ENCODE peak calls at places on chromosomes 3 and 15, in eight cellular contexts. One of them, this sample, is unnamed.

GRCh38 chr3:44476181-44476599 is 1.3 kb downstream of the ZNF445 start:
- DNase-seq in AG10803: peak; percentile 45
- DNase-seq in lung: no peak
- DNase-seq in dorsolateral prefrontal cortex: no peak
- DNase-seq in fibroblast of the aortic adventitia: peak; percentile 60
- DNase-seq in lower lobe of right lung: no peak
- DNase-seq in cardiac muscle cell: peak; percentile 57
- DNase-seq in tibial nerve: no peak
- DNase-seq in this sample: peak; percentile 29

GRCh38 chr15:80183886-80184285 is 31.1 kb downstream of the FAH start:
- DNase-seq in lower lobe of right lung: no peak
- DNase-seq in AG10803: no peak
- DNase-seq in lung: no peak
- DNase-seq in dorsolateral prefrontal cortex: no peak
- DNase-seq in fibroblast of the aortic adventitia: no peak
- DNase-seq in cardiac muscle cell: no peak
- DNase-seq in tibial nerve: no peak
- DNase-seq in this sample: no peak

GRCh38 chr3:57007513-57008415 is 52.7 kb upstream of the SPATA12 start:
- DNase-seq in lower lobe of right lung: peak; percentile 45
- DNase-seq in tibial nerve: peak; percentile 69
- DNase-seq in dorsolateral prefrontal cortex: no peak
- DNase-seq in lung: peak; percentile 57
- DNase-seq in AG10803: peak; percentile 90
- DNase-seq in fibroblast of the aortic adventitia: peak; percentile 96
- DNase-seq in cardiac muscle cell: peak; percentile 92
- DNase-seq in this sample: no peak

GRCh38 chr3:113535898-113536297 is 3.5 kb downstream of the SIDT1 start:
- DNase-seq in lung: no peak
- DNase-seq in AG10803: no peak
- DNase-seq in cardiac muscle cell: no peak
- DNase-seq in fibroblast of the aortic adventitia: no peak
- DNase-seq in dorsolateral prefrontal cortex: no peak
- DNase-seq in lower lobe of right lung: no peak
- DNase-seq in tibial nerve: no peak
- DNase-seq in this sample: no peak

GRCh38 chr3:48435223-48435595 is 4.7 kb downstream of the CCDC51 start:
- DNase-seq in lung: no peak
- DNase-seq in lower lobe of right lung: no peak
- DNase-seq in dorsolateral prefrontal cortex: no peak
- DNase-seq in cardiac muscle cell: no peak
- DNase-seq in AG10803: no peak
- DNase-seq in fibroblast of the aortic adventitia: no peak
- DNase-seq in tibial nerve: no peak
- DNase-seq in this sample: no peak

GRCh38 chr3:195770081-195770840 is 41.5 kb downstream of the MUC4 start:
- DNase-seq in lung: no peak
- DNase-seq in fibroblast of the aortic adventitia: no peak
- DNase-seq in dorsolateral prefrontal cortex: no peak
- DNase-seq in lower lobe of right lung: no peak
- DNase-seq in tibial nerve: no peak
- DNase-seq in cardiac muscle cell: no peak
- DNase-seq in AG10803: no peak
- DNase-seq in this sample: no peak

GRCh38 chr3:136962961-136963360 is 5.2 kb downstream of the IL20RB start:
- DNase-seq in tibial nerve: no peak
- DNase-seq in AG10803: no peak
- DNase-seq in lower lobe of right lung: no peak
- DNase-seq in lung: no peak
- DNase-seq in fibroblast of the aortic adventitia: no peak
- DNase-seq in cardiac muscle cell: no peak
- DNase-seq in dorsolateral prefrontal cortex: no peak
- DNase-seq in this sample: no peak

GRCh38 chr15:80489030-80489594 is 84.9 kb downstream of the ARNT2 start:
- DNase-seq in fibroblast of the aortic adventitia: peak; percentile 87
- DNase-seq in lower lobe of right lung: no peak
- DNase-seq in cardiac muscle cell: peak; percentile 78
- DNase-seq in AG10803: peak; percentile 94
- DNase-seq in tibial nerve: no peak
- DNase-seq in lung: no peak
- DNase-seq in dorsolateral prefrontal cortex: no peak
- DNase-seq in this sample: no peak

GRCh38 chr3:18847583-18848197 is 300.6 kb upstream of the KCNH8 start:
- DNase-seq in fibroblast of the aortic adventitia: no peak
- DNase-seq in AG10803: no peak
- DNase-seq in dorsolateral prefrontal cortex: no peak
- DNase-seq in lower lobe of right lung: no peak
- DNase-seq in cardiac muscle cell: no peak
- DNase-seq in tibial nerve: no peak
- DNase-seq in lung: no peak
- DNase-seq in this sample: no peak

GRCh38 chr15:76553102-76553501 is 216.5 kb downstream of the ISL2 start:
- DNase-seq in lower lobe of right lung: no peak
- DNase-seq in fibroblast of the aortic adventitia: no peak
- DNase-seq in lung: no peak
- DNase-seq in tibial nerve: no peak
- DNase-seq in AG10803: no peak
- DNase-seq in cardiac muscle cell: no peak
- DNase-seq in dorsolateral prefrontal cortex: no peak
- DNase-seq in this sample: no peak

GRCh38 chr3:10291641-10292040 is 1.1 kb downstream of the GHRL start:
- DNase-seq in tibial nerve: no peak
- DNase-seq in dorsolateral prefrontal cortex: no peak
- DNase-seq in lung: no peak
- DNase-seq in lower lobe of right lung: no peak
- DNase-seq in AG10803: no peak
- DNase-seq in fibroblast of the aortic adventitia: no peak
- DNase-seq in cardiac muscle cell: no peak
- DNase-seq in this sample: no peak

GRCh38 chr15:101813803-101814534 is 2.0 kb downstream of the OR4F15 start:
- DNase-seq in cardiac muscle cell: no peak
- DNase-seq in lung: no peak
- DNase-seq in fibroblast of the aortic adventitia: peak; percentile 23
- DNase-seq in dorsolateral prefrontal cortex: no peak
- DNase-seq in AG10803: peak; percentile 85
- DNase-seq in lower lobe of right lung: no peak
- DNase-seq in tibial nerve: no peak
- DNase-seq in this sample: no peak

GRCh38 chr3:32910954-32911353 is 40.5 kb upstream of the CCR4 start:
- DNase-seq in dorsolateral prefrontal cortex: no peak
- DNase-seq in lung: no peak
- DNase-seq in cardiac muscle cell: peak; percentile 14
- DNase-seq in lower lobe of right lung: no peak
- DNase-seq in fibroblast of the aortic adventitia: peak; percentile 42
- DNase-seq in tibial nerve: no peak
- DNase-seq in AG10803: peak; percentile 73
- DNase-seq in this sample: no peak

GRCh38 chr3:189041482-189042090 is 130.2 kb upstream of the TPRG1 start:
- DNase-seq in AG10803: peak; percentile 24
- DNase-seq in dorsolateral prefrontal cortex: no peak
- DNase-seq in fibroblast of the aortic adventitia: peak; percentile 13
- DNase-seq in lung: peak; percentile 48
- DNase-seq in lower lobe of right lung: no peak
- DNase-seq in cardiac muscle cell: peak; percentile 57
- DNase-seq in tibial nerve: no peak
- DNase-seq in this sample: peak; percentile 39

GRCh38 chr3:35639251-35640185 is at the start of gene ARPP21:
- DNase-seq in tibial nerve: no peak
- DNase-seq in AG10803: no peak
- DNase-seq in dorsolateral prefrontal cortex: peak; percentile 58
- DNase-seq in fibroblast of the aortic adventitia: peak; percentile 3
- DNase-seq in lung: no peak
- DNase-seq in cardiac muscle cell: no peak
- DNase-seq in lower lobe of right lung: peak; percentile 41
- DNase-seq in this sample: no peak

GRCh38 chr3:99761415-99761981 is 56.2 kb upstream of the CMSS1 start:
- DNase-seq in fibroblast of the aortic adventitia: no peak
- DNase-seq in lung: no peak
- DNase-seq in cardiac muscle cell: no peak
- DNase-seq in AG10803: no peak
- DNase-seq in tibial nerve: no peak
- DNase-seq in lower lobe of right lung: no peak
- DNase-seq in dorsolateral prefrontal cortex: no peak
- DNase-seq in this sample: no peak

GRCh38 chr3:135089451-135089850 is 294.4 kb downstream of the EPHB1 start:
- DNase-seq in fibroblast of the aortic adventitia: no peak
- DNase-seq in cardiac muscle cell: no peak
- DNase-seq in tibial nerve: no peak
- DNase-seq in lung: no peak
- DNase-seq in lower lobe of right lung: no peak
- DNase-seq in AG10803: no peak
- DNase-seq in dorsolateral prefrontal cortex: no peak
- DNase-seq in this sample: no peak

DNA sequence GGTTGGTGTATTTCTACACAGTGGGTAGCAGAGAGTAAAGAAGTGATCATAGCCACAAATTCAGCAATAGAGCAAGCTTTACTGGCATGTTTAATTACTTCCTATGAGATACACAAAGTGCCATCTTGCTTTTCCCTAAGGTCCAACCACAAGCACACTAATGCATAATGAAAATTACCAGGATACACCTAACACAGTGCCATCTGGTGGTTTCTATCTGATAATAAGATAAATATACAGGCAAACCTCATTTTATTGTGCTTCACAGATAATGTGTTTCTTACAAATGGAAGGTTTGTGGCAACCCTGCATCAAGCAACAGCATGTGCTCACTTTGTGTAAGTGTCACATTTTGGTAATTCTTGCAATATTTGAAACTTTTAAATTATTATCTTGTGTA is 223.0 kb downstream of the NSUN3 start:
- DNase-seq in cardiac muscle cell: peak; percentile 2
- DNase-seq in lower lobe of right lung: no peak
- DNase-seq in tibial nerve: no peak
- DNase-seq in fibroblast of the aortic adventitia: peak; percentile 20
- DNase-seq in lung: no peak
- DNase-seq in dorsolateral prefrontal cortex: no peak
- DNase-seq in AG10803: peak; percentile 9
- DNase-seq in this sample: no peak
- TF ChIP-seq CTCF in cardiac muscle cell: no peak
- TF ChIP-seq CTCF in lower lobe of right lung: no peak
- TF ChIP-seq CTCF in tibial nerve: no peak
- TF ChIP-seq CTCF in fibroblast of the aortic adventitia: peak; percentile 30
- TF ChIP-seq CTCF in lung: no peak
- TF ChIP-seq CTCF in dorsolateral prefrontal cortex: no peak
- TF ChIP-seq CTCF in AG10803: peak; percentile 36
- TF ChIP-seq CTCF in this sample: peak; percentile 28

GRCh38 chr15:40506964-40507571 is 36.3 kb downstream of the CHST14 start:
- DNase-seq in tibial nerve: peak; percentile 41
- DNase-seq in AG10803: peak; percentile 63
- DNase-seq in cardiac muscle cell: peak; percentile 82
- DNase-seq in dorsolateral prefrontal cortex: peak; percentile 60
- DNase-seq in fibroblast of the aortic adventitia: peak; percentile 61
- DNase-seq in lower lobe of right lung: peak; percentile 78
- DNase-seq in lung: peak; percentile 64
- DNase-seq in this sample: no peak
- H3K4me3 ChIP-seq in tibial nerve: peak overlapping the region; percentile 46
- H3K4me3 ChIP-seq in AG10803: peak overlapping the region; percentile 33
- H3K4me3 ChIP-seq in cardiac muscle cell: no peak overlapping the region
- H3K4me3 ChIP-seq in dorsolateral prefrontal cortex: peak overlapping the region; percentile 45
- H3K4me3 ChIP-seq in fibroblast of the aortic adventitia: peak overlapping the region; percentile 35
- H3K4me3 ChIP-seq in lower lobe of right lung: peak overlapping the region; percentile 38
- H3K4me3 ChIP-seq in lung: peak overlapping the region; percentile 27
- H3K4me3 ChIP-seq in this sample: peak overlapping the region; percentile 12

DNA sequence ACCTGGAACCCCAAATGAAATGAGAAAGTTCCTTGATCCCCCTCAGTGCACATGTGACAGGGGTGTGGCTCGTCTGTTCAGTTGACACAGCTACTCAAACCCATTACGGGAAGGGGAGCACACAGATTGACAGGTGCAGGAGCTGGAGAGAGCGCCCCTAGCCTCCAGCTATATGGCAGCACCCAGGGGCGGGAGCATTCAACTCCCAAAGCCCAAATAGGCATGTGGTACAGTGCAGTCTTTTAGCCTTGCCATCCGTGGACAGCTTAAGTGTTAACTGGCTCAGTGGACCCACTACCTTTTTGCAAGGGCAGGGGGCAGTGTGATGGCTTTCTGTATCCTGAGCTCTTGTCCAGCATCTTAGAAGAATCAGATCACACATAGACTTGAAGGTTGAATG is 1374.2 kb upstream of the ALCAM start:
- DNase-seq in lower lobe of right lung: no peak
- DNase-seq in tibial nerve: no peak
- DNase-seq in dorsolateral prefrontal cortex: no peak
- DNase-seq in cardiac muscle cell: no peak
- DNase-seq in AG10803: no peak
- DNase-seq in fibroblast of the aortic adventitia: no peak
- DNase-seq in lung: no peak
- DNase-seq in this sample: no peak
- TF ChIP-seq CTCF in lower lobe of right lung: no peak
- TF ChIP-seq CTCF in tibial nerve: no peak
- TF ChIP-seq CTCF in dorsolateral prefrontal cortex: no peak
- TF ChIP-seq CTCF in cardiac muscle cell: no peak
- TF ChIP-seq CTCF in AG10803: no peak
- TF ChIP-seq CTCF in fibroblast of the aortic adventitia: no peak
- TF ChIP-seq CTCF in lung: no peak
- TF ChIP-seq CTCF in this sample: peak; percentile 4

DNA sequence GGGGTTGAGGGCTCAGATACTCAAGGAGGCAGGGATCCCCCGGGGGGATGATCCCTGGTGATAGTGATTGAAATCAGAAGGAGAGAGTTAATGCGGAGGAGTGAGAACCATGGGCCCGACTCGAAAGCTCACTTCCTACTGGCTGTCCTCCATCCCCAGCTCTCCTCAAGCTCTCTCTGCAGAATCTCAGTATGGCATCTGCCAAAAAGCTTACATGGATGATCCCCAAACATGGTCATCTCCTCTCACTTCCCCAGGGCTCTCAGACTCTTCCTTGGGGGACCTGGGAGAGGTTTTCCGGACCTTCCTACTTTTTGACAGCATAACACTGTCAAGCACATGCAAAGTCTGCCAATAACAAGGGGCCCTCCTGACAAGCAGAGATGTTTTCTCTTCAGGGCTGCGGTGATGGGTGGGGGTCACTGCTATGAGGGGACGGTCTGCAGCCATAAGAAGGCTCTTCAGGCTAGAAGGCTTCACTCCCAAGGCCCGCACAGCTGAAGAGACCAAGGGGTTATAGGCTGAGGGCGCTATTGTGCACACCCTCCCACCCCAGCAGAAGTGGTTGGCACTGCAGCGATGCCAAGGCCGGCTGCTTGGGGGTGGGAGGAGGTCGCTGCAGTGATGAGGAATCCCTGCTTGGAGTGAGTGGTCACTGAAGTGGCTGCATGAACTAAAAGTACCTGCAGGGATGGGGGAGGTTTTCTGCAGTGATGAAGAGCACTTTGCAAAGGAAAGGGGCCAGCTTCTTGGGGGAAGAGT is 828 bp upstream of the VWA5B2 start:
- DNase-seq in dorsolateral prefrontal cortex: no peak
- DNase-seq in fibroblast of the aortic adventitia: no peak
- DNase-seq in lower lobe of right lung: no peak
- DNase-seq in cardiac muscle cell: no peak
- DNase-seq in AG10803: no peak
- DNase-seq in tibial nerve: no peak
- DNase-seq in lung: no peak
- DNase-seq in this sample: no peak
- H3K4me3 ChIP-seq in dorsolateral prefrontal cortex: peak overlapping the region; percentile 60
- H3K4me3 ChIP-seq in fibroblast of the aortic adventitia: no peak overlapping the region
- H3K4me3 ChIP-seq in lower lobe of right lung: peak overlapping the region; percentile 61
- H3K4me3 ChIP-seq in cardiac muscle cell: peak overlapping the region; percentile 37
- H3K4me3 ChIP-seq in AG10803: no peak overlapping the region
- H3K4me3 ChIP-seq in tibial nerve: peak overlapping the region; percentile 55
- H3K4me3 ChIP-seq in lung: no peak overlapping the region
- H3K4me3 ChIP-seq in this sample: no peak overlapping the region

GRCh38 chr15:64010719-64011118 is 35.6 kb downstream of the DAPK2 start:
- DNase-seq in lung: peak; percentile 58
- DNase-seq in tibial nerve: peak; percentile 11
- DNase-seq in fibroblast of the aortic adventitia: peak; percentile 51
- DNase-seq in dorsolateral prefrontal cortex: no peak
- DNase-seq in lower lobe of right lung: peak; percentile 69
- DNase-seq in AG10803: peak; percentile 87
- DNase-seq in cardiac muscle cell: peak; percentile 79
- DNase-seq in this sample: peak; percentile 90
- TF ChIP-seq CTCF in lung: peak; percentile 2
- TF ChIP-seq CTCF in tibial nerve: no peak
- TF ChIP-seq CTCF in fibroblast of the aortic adventitia: no peak
- TF ChIP-seq CTCF in dorsolateral prefrontal cortex: no peak
- TF ChIP-seq CTCF in lower lobe of right lung: no peak
- TF ChIP-seq CTCF in AG10803: no peak
- TF ChIP-seq CTCF in cardiac muscle cell: no peak
- TF ChIP-seq CTCF in this sample: peak; percentile 42